ENCODE peak calls at places on chromosomes 1 and 21, in eight cellular contexts. F is CD4-positive, CD25-positive, alpha-beta regulatory T cell; Q is naive thymus-derived CD4-positive, alpha-beta T cell; B is CD8-positive, alpha-beta memory T cell; Y is A549; V is lung; D is cardiac muscle cell; Z is uterus. U is an unnamed sample.

GRCh38 chr1:157739229-157739901 is 37.6 kb downstream of the FCRL2 start:
- DNase-seq in F (no peak), Q (no peak), B (no peak), Y (no peak), V (no peak), D (no peak), Z (no peak), U (no peak)

GRCh38 chr21:34796518-34797201 is 127.9 kb downstream of the CLIC6 start:
- DNase-seq in F (no peak), Q (no peak), B (no peak), Y (no peak), V (no peak), D (no peak), Z (no peak), U (no peak)

GRCh38 chr1:172144445-172145060 is 275.9 kb upstream of the C1orf105 start:
- DNase-seq in F (no peak), Q (no peak), B (no peak), Y (no peak), V (peak), D (peak), Z (peak), U (no peak)

GRCh38 chr1:225508538-225509375 is 80.9 kb upstream of the LBR start:
- DNase-seq in F (no peak), Q (no peak), B (no peak), Y (peak), V (no peak), D (peak), Z (peak), U (no peak)

GRCh38 chr1:22916469-22916817 is 56.2 kb downstream of the LACTBL1 start:
- DNase-seq in F (no peak), Q (no peak), B (no peak), Y (no peak), V (no peak), D (no peak), Z (no peak), U (peak)

GRCh38 chr1:246689409-246689997 is 34.7 kb upstream of the SCCPDH start:
- DNase-seq in F (peak), Q (peak), B (no peak), Y (peak), V (peak), D (peak), Z (peak), U (no peak)

GRCh38 chr21:42677339-42678117 is 24.1 kb downstream of the PDE9A start:
- DNase-seq in F (no peak), Q (no peak), B (no peak), Y (no peak), V (no peak), D (peak), Z (no peak), U (no peak)

GRCh38 chr1:205925730-205926129 is 17.5 kb downstream of the SLC26A9 start:
- DNase-seq in F (no peak), Q (no peak), B (no peak), Y (peak), V (no peak), D (peak), Z (peak), U (no peak)

GRCh38 chr1:221869759-221870158 is 127.9 kb upstream of the DUSP10 start:
- DNase-seq in F (no peak), Q (no peak), B (no peak), Y (no peak), V (no peak), D (peak), Z (no peak), U (no peak)

GRCh38 chr1:96710708-96711477 is 10.7 kb upstream of the PTBP2 start:
- DNase-seq in F (no peak), Q (no peak), B (no peak), Y (no peak), V (no peak), D (no peak), Z (no peak), U (no peak)

GRCh38 chr1:64686828-64687724 is 57.8 kb upstream of the RAVER2 start:
- DNase-seq in F (no peak), Q (peak), B (peak), Y (peak), V (no peak), D (peak), Z (no peak), U (no peak)
- H3K27ac ChIP-seq in F (no peak), Q (no peak), B (no peak), Y (no peak), V (no peak), D (no peak), Z (peak), U (peak)

GRCh38 chr1:165895451-165895871 is 68.0 kb downstream of the UCK2 start:
- DNase-seq in F (no peak), Q (no peak), B (no peak), Y (no peak), V (no peak), D (peak), Z (no peak), U (no peak)
- H3K27ac ChIP-seq in F (no peak), Q (no peak), B (no peak), Y (no peak), V (peak), D (no peak), Z (no peak), U (no peak)

GRCh38 chr21:28099296-28099695 is 893.4 kb downstream of the LTN1 start:
- DNase-seq in F (no peak), Q (no peak), B (no peak), Y (no peak), V (no peak), D (peak), Z (peak), U (no peak)
- H3K27ac ChIP-seq in F (no peak), Q (no peak), B (no peak), Y (no peak), V (no peak), D (peak), Z (no peak), U (no peak)

GRCh38 chr1:161051219-161051618 is 5.4 kb upstream of the USF1 start:
- DNase-seq in F (no peak), Q (no peak), B (no peak), Y (no peak), V (no peak), D (no peak), Z (no peak), U (no peak)
- H3K27ac ChIP-seq in F (no peak), Q (no peak), B (no peak), Y (no peak), V (no peak), D (no peak), Z (no peak), U (no peak)

GRCh38 chr1:110890474-110891196 is 17.7 kb downstream of the CD53 start:
- DNase-seq in F (no peak), Q (no peak), B (no peak), Y (no peak), V (no peak), D (no peak), Z (no peak), U (no peak)
- H3K27ac ChIP-seq in F (peak), Q (peak), B (peak), Y (no peak), V (no peak), D (no peak), Z (no peak), U (no peak)

DNA sequence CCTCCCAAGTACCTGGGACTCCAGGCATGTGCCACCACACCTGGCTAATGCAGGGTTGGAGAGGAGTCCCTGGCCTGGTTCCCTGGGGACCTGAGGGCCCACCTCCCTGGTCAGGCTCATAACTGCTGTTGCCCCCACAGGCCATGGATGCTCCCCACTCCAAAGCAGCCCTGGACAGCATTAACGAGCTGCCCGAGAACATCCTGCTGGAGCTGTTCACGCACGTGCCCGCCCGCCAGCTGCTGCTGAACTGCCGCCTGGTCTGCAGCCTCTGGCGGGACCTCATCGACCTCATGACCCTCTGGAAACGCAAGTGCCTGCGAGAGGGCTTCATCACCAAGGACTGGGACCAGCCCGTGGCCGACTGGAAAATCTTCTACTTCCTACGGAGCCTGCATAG is 4.5 kb downstream of the FBXO6 start:
- DNase-seq in F (no peak), Q (no peak), B (no peak), Y (no peak), V (no peak), D (no peak), Z (no peak), U (no peak)
- H3K27ac ChIP-seq in F (no peak), Q (no peak), B (no peak), Y (no peak), V (no peak), D (no peak), Z (no peak), U (no peak)

DNA sequence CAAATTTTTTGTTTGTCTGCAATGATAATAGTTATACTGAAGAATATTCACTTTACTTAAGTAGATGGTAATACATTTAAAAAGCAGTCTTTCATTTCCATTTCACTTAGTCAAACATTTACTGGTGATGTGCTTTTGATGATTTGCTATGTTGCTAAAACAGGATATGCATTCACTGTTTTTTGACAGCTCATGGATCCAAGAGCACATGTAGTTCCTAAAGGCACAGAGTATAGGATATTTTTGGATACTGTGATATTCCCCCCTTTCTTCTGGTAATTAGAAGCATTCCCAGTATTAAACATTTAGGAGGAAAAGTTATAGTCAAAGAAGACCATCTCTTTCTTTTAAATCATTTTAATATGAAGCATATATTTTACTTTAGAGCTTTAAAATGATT is 45.9 kb downstream of the RAP1A start:
- DNase-seq in F (no peak), Q (no peak), B (no peak), Y (no peak), V (no peak), D (no peak), Z (no peak), U (no peak)
- H3K27ac ChIP-seq in F (peak), Q (no peak), B (no peak), Y (no peak), V (no peak), D (no peak), Z (no peak), U (no peak)

DNA sequence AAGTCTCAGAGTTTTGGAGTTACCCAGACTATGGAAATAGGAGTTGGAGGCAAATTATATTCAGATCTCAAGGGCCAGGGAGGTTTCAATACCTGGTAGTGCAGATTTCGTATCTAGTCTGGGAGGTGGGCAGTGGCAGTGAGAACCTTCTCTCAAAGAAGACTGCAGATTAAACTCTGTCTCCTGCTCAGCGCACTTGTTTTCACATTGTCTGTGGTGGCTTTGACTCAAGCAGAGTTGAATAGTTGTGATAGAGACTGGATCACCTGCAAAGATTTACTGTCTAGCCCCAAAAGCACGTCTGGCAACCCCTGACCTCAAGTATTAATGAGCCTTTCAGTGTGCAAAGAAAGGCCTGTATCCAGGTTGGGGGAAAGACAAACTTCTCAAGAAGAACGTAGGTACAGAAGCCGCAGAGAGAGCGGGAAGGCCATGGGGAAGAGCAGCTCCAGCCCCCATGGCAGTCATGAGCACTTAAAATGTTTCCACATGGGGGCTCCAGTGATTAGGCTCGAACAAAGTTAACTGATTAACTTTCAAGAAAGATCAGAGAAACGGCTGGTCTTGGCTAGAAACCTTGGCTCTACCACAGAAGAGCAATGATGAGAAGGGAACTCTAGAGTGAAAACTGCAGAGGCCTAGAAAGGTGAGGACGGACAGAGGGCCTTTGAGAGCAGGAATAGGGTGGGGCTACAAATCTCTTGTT is 15.3 kb downstream of the HENMT1 start:
- DNase-seq in F (no peak), Q (peak), B (no peak), Y (no peak), V (no peak), D (no peak), Z (no peak), U (no peak)
- H3K27ac ChIP-seq in F (peak), Q (peak), B (peak), Y (no peak), V (no peak), D (no peak), Z (no peak), U (peak)